ENCODE peak calls at places on chromosomes 3 and 15, in seven cellular contexts. One of them, this sample, is unnamed.
A peak's percentile ranks its signal among the peaks of the same experiment; 100 is the strongest.

GRCh38 chr3:132840201-132840700 is 118.0 kb upstream of the NPHP3 start:
- DNase-seq in substantia nigra: peak; percentile 1
- DNase-seq in NCI-H510A treated with DMSO at 0.1 percent for 48 hours: no peak
- DNase-seq in endothelial cell: no peak
- DNase-seq in NCI-H1092 treated with DMSO at 0.1 percent for 48 hours: no peak
- DNase-seq in stomach: no peak
- DNase-seq in NCI-H1105 treated with DMSO at 0.1 percent for 48 hours: no peak
- DNase-seq in this sample: peak; percentile 71

GRCh38 chr3:42080452-42080872 is 10.7 kb upstream of the TRAK1 start:
- DNase-seq in substantia nigra: peak; percentile 28
- DNase-seq in NCI-H510A treated with DMSO at 0.1 percent for 48 hours: no peak
- DNase-seq in endothelial cell: no peak
- DNase-seq in NCI-H1092 treated with DMSO at 0.1 percent for 48 hours: no peak
- DNase-seq in stomach: peak; percentile 47
- DNase-seq in NCI-H1105 treated with DMSO at 0.1 percent for 48 hours: no peak
- DNase-seq in this sample: peak; percentile 52

GRCh38 chr3:171257251-171258179 is 202.7 kb downstream of the TNIK start:
- DNase-seq in substantia nigra: no peak
- DNase-seq in NCI-H510A treated with DMSO at 0.1 percent for 48 hours: no peak
- DNase-seq in endothelial cell: no peak
- DNase-seq in NCI-H1092 treated with DMSO at 0.1 percent for 48 hours: no peak
- DNase-seq in stomach: no peak
- DNase-seq in NCI-H1105 treated with DMSO at 0.1 percent for 48 hours: no peak
- DNase-seq in this sample: no peak

GRCh38 chr15:28876131-28876844 is 9.5 kb upstream of the APBA2 start:
- DNase-seq in substantia nigra: no peak
- DNase-seq in NCI-H510A treated with DMSO at 0.1 percent for 48 hours: no peak
- DNase-seq in endothelial cell: no peak
- DNase-seq in NCI-H1092 treated with DMSO at 0.1 percent for 48 hours: no peak
- DNase-seq in stomach: no peak
- DNase-seq in NCI-H1105 treated with DMSO at 0.1 percent for 48 hours: no peak
- DNase-seq in this sample: no peak

GRCh38 chr15:78265752-78266224 is 1.4 kb downstream of the DNAJA4 start:
- DNase-seq in substantia nigra: no peak
- DNase-seq in NCI-H510A treated with DMSO at 0.1 percent for 48 hours: no peak
- DNase-seq in endothelial cell: no peak
- DNase-seq in NCI-H1092 treated with DMSO at 0.1 percent for 48 hours: no peak
- DNase-seq in stomach: no peak
- DNase-seq in NCI-H1105 treated with DMSO at 0.1 percent for 48 hours: no peak
- DNase-seq in this sample: peak; percentile 12

GRCh38 chr15:79340315-79340602 is 29.3 kb downstream of the TMED3 start:
- DNase-seq in substantia nigra: no peak
- DNase-seq in NCI-H510A treated with DMSO at 0.1 percent for 48 hours: no peak
- DNase-seq in endothelial cell: no peak
- DNase-seq in NCI-H1092 treated with DMSO at 0.1 percent for 48 hours: no peak
- DNase-seq in stomach: no peak
- DNase-seq in NCI-H1105 treated with DMSO at 0.1 percent for 48 hours: no peak
- DNase-seq in this sample: no peak

GRCh38 chr15:38893920-38894259 is 329.3 kb upstream of the RASGRP1 start:
- DNase-seq in substantia nigra: no peak
- DNase-seq in NCI-H510A treated with DMSO at 0.1 percent for 48 hours: no peak
- DNase-seq in endothelial cell: no peak
- DNase-seq in NCI-H1092 treated with DMSO at 0.1 percent for 48 hours: no peak
- DNase-seq in stomach: no peak
- DNase-seq in NCI-H1105 treated with DMSO at 0.1 percent for 48 hours: no peak
- DNase-seq in this sample: no peak

GRCh38 chr3:50112462-50112861 is 23.7 kb downstream of the RBM5 start:
- DNase-seq in substantia nigra: no peak
- DNase-seq in NCI-H510A treated with DMSO at 0.1 percent for 48 hours: peak; percentile 77
- DNase-seq in endothelial cell: no peak
- DNase-seq in NCI-H1092 treated with DMSO at 0.1 percent for 48 hours: no peak
- DNase-seq in stomach: no peak
- DNase-seq in NCI-H1105 treated with DMSO at 0.1 percent for 48 hours: no peak
- DNase-seq in this sample: no peak

GRCh38 chr3:15292765-15293522 is 39.4 kb downstream of the SH3BP5 start:
- DNase-seq in substantia nigra: no peak
- DNase-seq in NCI-H510A treated with DMSO at 0.1 percent for 48 hours: no peak
- DNase-seq in endothelial cell: no peak
- DNase-seq in NCI-H1092 treated with DMSO at 0.1 percent for 48 hours: no peak
- DNase-seq in stomach: no peak
- DNase-seq in NCI-H1105 treated with DMSO at 0.1 percent for 48 hours: no peak
- DNase-seq in this sample: no peak

GRCh38 chr3:85102774-85103173 is 144.0 kb downstream of the CADM2 start:
- DNase-seq in substantia nigra: no peak
- DNase-seq in NCI-H510A treated with DMSO at 0.1 percent for 48 hours: no peak
- DNase-seq in endothelial cell: no peak
- DNase-seq in NCI-H1092 treated with DMSO at 0.1 percent for 48 hours: no peak
- DNase-seq in stomach: no peak
- DNase-seq in NCI-H1105 treated with DMSO at 0.1 percent for 48 hours: no peak
- DNase-seq in this sample: no peak

GRCh38 chr15:89018235-89018634 is 70.0 kb upstream of the ABHD2 start:
- DNase-seq in substantia nigra: no peak
- DNase-seq in NCI-H510A treated with DMSO at 0.1 percent for 48 hours: no peak
- DNase-seq in endothelial cell: no peak
- DNase-seq in NCI-H1092 treated with DMSO at 0.1 percent for 48 hours: no peak
- DNase-seq in stomach: no peak
- DNase-seq in NCI-H1105 treated with DMSO at 0.1 percent for 48 hours: no peak
- DNase-seq in this sample: no peak

GRCh38 chr3:61146010-61146569 is 105.2 kb downstream of the FHIT start:
- DNase-seq in substantia nigra: no peak
- DNase-seq in NCI-H510A treated with DMSO at 0.1 percent for 48 hours: no peak
- DNase-seq in endothelial cell: no peak
- DNase-seq in NCI-H1092 treated with DMSO at 0.1 percent for 48 hours: no peak
- DNase-seq in stomach: no peak
- DNase-seq in NCI-H1105 treated with DMSO at 0.1 percent for 48 hours: peak; percentile 67
- DNase-seq in this sample: no peak

GRCh38 chr3:30167511-30168135 is 438.8 kb upstream of the TGFBR2 start:
- DNase-seq in substantia nigra: no peak
- DNase-seq in NCI-H510A treated with DMSO at 0.1 percent for 48 hours: no peak
- DNase-seq in endothelial cell: no peak
- DNase-seq in NCI-H1092 treated with DMSO at 0.1 percent for 48 hours: no peak
- DNase-seq in stomach: no peak
- DNase-seq in NCI-H1105 treated with DMSO at 0.1 percent for 48 hours: no peak
- DNase-seq in this sample: no peak

GRCh38 chr15:101225658-101226057 is 26.2 kb downstream of the CHSY1 start:
- DNase-seq in substantia nigra: no peak
- DNase-seq in NCI-H510A treated with DMSO at 0.1 percent for 48 hours: no peak
- DNase-seq in endothelial cell: no peak
- DNase-seq in NCI-H1092 treated with DMSO at 0.1 percent for 48 hours: no peak
- DNase-seq in stomach: no peak
- DNase-seq in NCI-H1105 treated with DMSO at 0.1 percent for 48 hours: no peak
- DNase-seq in this sample: no peak

GRCh38 chr3:117097356-117097755 is 387.8 kb downstream of the TUSC7 start:
- DNase-seq in substantia nigra: no peak
- DNase-seq in NCI-H510A treated with DMSO at 0.1 percent for 48 hours: no peak
- DNase-seq in endothelial cell: no peak
- DNase-seq in NCI-H1092 treated with DMSO at 0.1 percent for 48 hours: no peak
- DNase-seq in stomach: no peak
- DNase-seq in NCI-H1105 treated with DMSO at 0.1 percent for 48 hours: no peak
- DNase-seq in this sample: no peak

GRCh38 chr3:45137656-45138181 is 8.5 kb downstream of the CDCP1 start:
- DNase-seq in substantia nigra: no peak
- DNase-seq in NCI-H510A treated with DMSO at 0.1 percent for 48 hours: no peak
- DNase-seq in endothelial cell: no peak
- DNase-seq in NCI-H1092 treated with DMSO at 0.1 percent for 48 hours: no peak
- DNase-seq in stomach: no peak
- DNase-seq in NCI-H1105 treated with DMSO at 0.1 percent for 48 hours: no peak
- DNase-seq in this sample: no peak

GRCh38 chr15:92681141-92681622 is 25.6 kb upstream of the FAM174B start:
- DNase-seq in substantia nigra: no peak
- DNase-seq in NCI-H510A treated with DMSO at 0.1 percent for 48 hours: no peak
- DNase-seq in endothelial cell: no peak
- DNase-seq in NCI-H1092 treated with DMSO at 0.1 percent for 48 hours: no peak
- DNase-seq in stomach: no peak
- DNase-seq in NCI-H1105 treated with DMSO at 0.1 percent for 48 hours: no peak
- DNase-seq in this sample: no peak

GRCh38 chr3:66693461-66693912 is 192.7 kb upstream of the LRIG1 start:
- DNase-seq in substantia nigra: no peak
- DNase-seq in NCI-H510A treated with DMSO at 0.1 percent for 48 hours: no peak
- DNase-seq in endothelial cell: no peak
- DNase-seq in NCI-H1092 treated with DMSO at 0.1 percent for 48 hours: peak; percentile 70
- DNase-seq in stomach: peak; percentile 32
- DNase-seq in NCI-H1105 treated with DMSO at 0.1 percent for 48 hours: peak; percentile 53
- DNase-seq in this sample: no peak

GRCh38 chr3:197505796-197506553 is 49.8 kb downstream of the BDH1 start:
- DNase-seq in substantia nigra: no peak
- DNase-seq in NCI-H510A treated with DMSO at 0.1 percent for 48 hours: no peak
- DNase-seq in endothelial cell: no peak
- DNase-seq in NCI-H1092 treated with DMSO at 0.1 percent for 48 hours: no peak
- DNase-seq in stomach: peak; percentile 62
- DNase-seq in NCI-H1105 treated with DMSO at 0.1 percent for 48 hours: no peak
- DNase-seq in this sample: no peak

GRCh38 chr15:63521405-63522142 is 17.2 kb downstream of the USP3 start:
- DNase-seq in substantia nigra: no peak
- DNase-seq in NCI-H510A treated with DMSO at 0.1 percent for 48 hours: no peak
- DNase-seq in endothelial cell: no peak
- DNase-seq in NCI-H1092 treated with DMSO at 0.1 percent for 48 hours: no peak
- DNase-seq in stomach: no peak
- DNase-seq in NCI-H1105 treated with DMSO at 0.1 percent for 48 hours: no peak
- DNase-seq in this sample: no peak

GRCh38 chr3:172868565-172869172 is 118.1 kb downstream of the ECT2 start:
- DNase-seq in substantia nigra: no peak
- DNase-seq in NCI-H510A treated with DMSO at 0.1 percent for 48 hours: no peak
- DNase-seq in endothelial cell: no peak
- DNase-seq in NCI-H1092 treated with DMSO at 0.1 percent for 48 hours: peak; percentile 74
- DNase-seq in stomach: no peak
- DNase-seq in NCI-H1105 treated with DMSO at 0.1 percent for 48 hours: peak; percentile 96
- DNase-seq in this sample: no peak

GRCh38 chr15:32790352-32790999 is 72.7 kb downstream of the GREM1 start:
- DNase-seq in substantia nigra: no peak
- DNase-seq in NCI-H510A treated with DMSO at 0.1 percent for 48 hours: no peak
- DNase-seq in endothelial cell: no peak
- DNase-seq in NCI-H1092 treated with DMSO at 0.1 percent for 48 hours: no peak
- DNase-seq in stomach: no peak
- DNase-seq in NCI-H1105 treated with DMSO at 0.1 percent for 48 hours: no peak
- DNase-seq in this sample: no peak

GRCh38 chr15:75723171-75723846 is 10.7 kb upstream of the CSPG4 start:
- DNase-seq in substantia nigra: no peak
- DNase-seq in NCI-H510A treated with DMSO at 0.1 percent for 48 hours: peak; percentile 47
- DNase-seq in endothelial cell: no peak
- DNase-seq in NCI-H1092 treated with DMSO at 0.1 percent for 48 hours: peak; percentile 2
- DNase-seq in stomach: no peak
- DNase-seq in NCI-H1105 treated with DMSO at 0.1 percent for 48 hours: no peak
- DNase-seq in this sample: no peak

GRCh38 chr15:71054286-71054952 is 60.9 kb upstream of the THSD4 start:
- DNase-seq in substantia nigra: no peak
- DNase-seq in NCI-H510A treated with DMSO at 0.1 percent for 48 hours: no peak
- DNase-seq in endothelial cell: no peak
- DNase-seq in NCI-H1092 treated with DMSO at 0.1 percent for 48 hours: no peak
- DNase-seq in stomach: no peak
- DNase-seq in NCI-H1105 treated with DMSO at 0.1 percent for 48 hours: no peak
- DNase-seq in this sample: no peak

GRCh38 chr3:78660958-78661357 is 1106.8 kb downstream of the ROBO1 start:
- DNase-seq in substantia nigra: no peak
- DNase-seq in NCI-H510A treated with DMSO at 0.1 percent for 48 hours: no peak
- DNase-seq in endothelial cell: no peak
- DNase-seq in NCI-H1092 treated with DMSO at 0.1 percent for 48 hours: no peak
- DNase-seq in stomach: no peak
- DNase-seq in NCI-H1105 treated with DMSO at 0.1 percent for 48 hours: no peak
- DNase-seq in this sample: no peak

GRCh38 chr3:31462050-31462569 is 70.6 kb upstream of the STT3B start:
- DNase-seq in substantia nigra: no peak
- DNase-seq in NCI-H510A treated with DMSO at 0.1 percent for 48 hours: no peak
- DNase-seq in endothelial cell: no peak
- DNase-seq in NCI-H1092 treated with DMSO at 0.1 percent for 48 hours: no peak
- DNase-seq in stomach: no peak
- DNase-seq in NCI-H1105 treated with DMSO at 0.1 percent for 48 hours: no peak
- DNase-seq in this sample: no peak

GRCh38 chr3:127367593-127367992 is 79.7 kb upstream of the PRR20G start:
- DNase-seq in substantia nigra: no peak
- DNase-seq in NCI-H510A treated with DMSO at 0.1 percent for 48 hours: no peak
- DNase-seq in endothelial cell: no peak
- DNase-seq in NCI-H1092 treated with DMSO at 0.1 percent for 48 hours: no peak
- DNase-seq in stomach: no peak
- DNase-seq in NCI-H1105 treated with DMSO at 0.1 percent for 48 hours: no peak
- DNase-seq in this sample: no peak

GRCh38 chr3:52381623-52382022 is 63.3 kb downstream of the SEMA3G start:
- DNase-seq in substantia nigra: no peak
- DNase-seq in NCI-H510A treated with DMSO at 0.1 percent for 48 hours: no peak
- DNase-seq in endothelial cell: no peak
- DNase-seq in NCI-H1092 treated with DMSO at 0.1 percent for 48 hours: no peak
- DNase-seq in stomach: no peak
- DNase-seq in NCI-H1105 treated with DMSO at 0.1 percent for 48 hours: no peak
- DNase-seq in this sample: no peak

GRCh38 chr15:98381446-98381845 is 266.9 kb upstream of the IGF1R start:
- DNase-seq in substantia nigra: no peak
- DNase-seq in NCI-H510A treated with DMSO at 0.1 percent for 48 hours: no peak
- DNase-seq in endothelial cell: no peak
- DNase-seq in NCI-H1092 treated with DMSO at 0.1 percent for 48 hours: no peak
- DNase-seq in stomach: no peak
- DNase-seq in NCI-H1105 treated with DMSO at 0.1 percent for 48 hours: no peak
- DNase-seq in this sample: no peak

This sample was measured in amygdala.